ENCODE peak calls at places on chromosomes 7 and 10, in four cellular contexts. One of them, this sample, is unnamed.

GRCh38 chr7:44617225-44617885 is 10.9 kb downstream of the OGDH start:
- DNase-seq in H9: no peak
- DNase-seq in H1: no peak
- DNase-seq in neuronal stem cell: no peak
- DNase-seq in this sample: peak; percentile 65

GRCh38 chr7:84139986-84140729 is 54.4 kb downstream of the SEMA3A start:
- DNase-seq in H9: no peak
- DNase-seq in H1: no peak
- DNase-seq in neuronal stem cell: no peak
- DNase-seq in this sample: no peak

GRCh38 chr7:17682586-17682985 is 257.7 kb downstream of the SNX13 start:
- DNase-seq in H9: no peak
- DNase-seq in H1: no peak
- DNase-seq in neuronal stem cell: no peak
- DNase-seq in this sample: no peak

GRCh38 chr10:49300140-49300974 is 1.4 kb downstream of the C10orf71 start:
- DNase-seq in H9: no peak
- DNase-seq in H1: no peak
- DNase-seq in neuronal stem cell: no peak
- DNase-seq in this sample: no peak

GRCh38 chr10:113693348-113693747 is 13.6 kb downstream of the CASP7 start:
- DNase-seq in H9: no peak
- DNase-seq in H1: no peak
- DNase-seq in neuronal stem cell: no peak
- DNase-seq in this sample: no peak

GRCh38 chr10:60951272-60951724 is 7.3 kb upstream of the RHOBTB1 start:
- DNase-seq in H9: no peak
- DNase-seq in H1: no peak
- DNase-seq in neuronal stem cell: no peak
- DNase-seq in this sample: peak; percentile 87

GRCh38 chr10:114683162-114683561 is 25.1 kb upstream of the ABLIM1 start:
- DNase-seq in H9: no peak
- DNase-seq in H1: no peak
- DNase-seq in neuronal stem cell: no peak
- DNase-seq in this sample: no peak

GRCh38 chr10:33735463-33735862 is 401.0 kb upstream of the NRP1 start:
- DNase-seq in H9: no peak
- DNase-seq in H1: no peak
- DNase-seq in neuronal stem cell: no peak
- DNase-seq in this sample: peak; percentile 77

GRCh38 chr10:79406683-79407396 is 38.6 kb downstream of the ZCCHC24 start:
- DNase-seq in H9: no peak
- DNase-seq in H1: no peak
- DNase-seq in neuronal stem cell: no peak
- DNase-seq in this sample: no peak

GRCh38 chr7:56046728-56047445 is 4.4 kb downstream of the PSPH start:
- DNase-seq in H9: no peak
- DNase-seq in H1: no peak
- DNase-seq in neuronal stem cell: no peak
- DNase-seq in this sample: peak; percentile 94

GRCh38 chr10:11853468-11853867 is 30.3 kb downstream of the PROSER2 start:
- DNase-seq in H9: no peak
- DNase-seq in H1: no peak
- DNase-seq in neuronal stem cell: no peak
- DNase-seq in this sample: no peak

GRCh38 chr10:43824934-43825333 is 176.3 kb upstream of the ZNF32 start:
- DNase-seq in H9: no peak
- DNase-seq in H1: no peak
- DNase-seq in neuronal stem cell: no peak
- DNase-seq in this sample: peak; percentile 81

GRCh38 chr7:30281791-30282190 is 2.6 kb upstream of the ZNRF2 start:
- DNase-seq in H9: no peak
- DNase-seq in H1: no peak
- DNase-seq in neuronal stem cell: no peak
- DNase-seq in this sample: no peak

GRCh38 chr10:100827819-100828743 is 82.7 kb downstream of the PAX2 start:
- DNase-seq in H9: peak; percentile 61
- DNase-seq in H1: no peak
- DNase-seq in neuronal stem cell: peak; percentile 62
- DNase-seq in this sample: peak; percentile 16

GRCh38 chr7:20964214-20964613 is 177.5 kb upstream of the SP8 start:
- DNase-seq in H9: no peak
- DNase-seq in H1: no peak
- DNase-seq in neuronal stem cell: no peak
- DNase-seq in this sample: peak; percentile 35

GRCh38 chr10:101858723-101859500 is 15.3 kb upstream of the KCNIP2 start:
- DNase-seq in H9: no peak
- DNase-seq in H1: no peak
- DNase-seq in neuronal stem cell: no peak
- DNase-seq in this sample: no peak

GRCh38 chr10:101859530-101859929 is 15.9 kb upstream of the KCNIP2 start:
- DNase-seq in H9: no peak
- DNase-seq in H1: no peak
- DNase-seq in neuronal stem cell: no peak
- DNase-seq in this sample: no peak

GRCh38 chr10:101856626-101857025 is 13.0 kb upstream of the KCNIP2 start:
- DNase-seq in H9: no peak
- DNase-seq in H1: no peak
- DNase-seq in neuronal stem cell: no peak
- DNase-seq in this sample: peak; percentile 70

GRCh38 chr10:101857802-101858476 is 14.3 kb upstream of the KCNIP2 start:
- DNase-seq in H9: no peak
- DNase-seq in H1: no peak
- DNase-seq in neuronal stem cell: no peak
- DNase-seq in this sample: no peak
- H4K8ac ChIP-seq in H9: no peak overlapping the region
- H4K8ac ChIP-seq in H1: no peak overlapping the region
- H4K8ac ChIP-seq in neuronal stem cell: no peak overlapping the region
- H4K8ac ChIP-seq in this sample: no peak overlapping the region

GRCh38 chr10:110081914-110082313 is 74.1 kb downstream of the ADD3 start:
- DNase-seq in H9: no peak
- DNase-seq in H1: no peak
- DNase-seq in neuronal stem cell: no peak
- DNase-seq in this sample: no peak
- H3K14ac ChIP-seq in H9: no peak overlapping the region
- H3K14ac ChIP-seq in H1: no peak overlapping the region
- H3K14ac ChIP-seq in neuronal stem cell: no peak overlapping the region
- H3K14ac ChIP-seq in this sample: peak overlapping the region; percentile 75

GRCh38 chr7:134772401-134772800 is 7.0 kb upstream of the CALD1 start:
- DNase-seq in H9: no peak
- DNase-seq in H1: no peak
- DNase-seq in neuronal stem cell: no peak
- DNase-seq in this sample: no peak

GRCh38 chr7:134774076-134774475 is 5.4 kb upstream of the CALD1 start:
- DNase-seq in H9: no peak
- DNase-seq in H1: no peak
- DNase-seq in neuronal stem cell: no peak
- DNase-seq in this sample: no peak

GRCh38 chr7:134771889-134772288 is 7.5 kb upstream of the CALD1 start:
- DNase-seq in H9: no peak
- DNase-seq in H1: no peak
- DNase-seq in neuronal stem cell: no peak
- DNase-seq in this sample: no peak

GRCh38 chr7:134770676-134771075 is 8.8 kb upstream of the CALD1 start:
- DNase-seq in H9: no peak
- DNase-seq in H1: no peak
- DNase-seq in neuronal stem cell: no peak
- DNase-seq in this sample: no peak

GRCh38 chr7:134773164-134773563 is 6.3 kb upstream of the CALD1 start:
- DNase-seq in H9: no peak
- DNase-seq in H1: no peak
- DNase-seq in neuronal stem cell: no peak
- DNase-seq in this sample: no peak
- H2BK12ac ChIP-seq in H9: no peak overlapping the region
- H2BK12ac ChIP-seq in H1: no peak overlapping the region
- H2BK12ac ChIP-seq in neuronal stem cell: no peak overlapping the region
- H2BK12ac ChIP-seq in this sample: no peak overlapping the region

GRCh38 chr7:35384761-35385700 is 131.1 kb upstream of the TBX20 start:
- DNase-seq in H9: no peak
- DNase-seq in H1: no peak
- DNase-seq in neuronal stem cell: no peak
- DNase-seq in this sample: no peak
- H4K8ac ChIP-seq in H9: no peak overlapping the region
- H4K8ac ChIP-seq in H1: no peak overlapping the region
- H4K8ac ChIP-seq in neuronal stem cell: no peak overlapping the region
- H4K8ac ChIP-seq in this sample: no peak overlapping the region

GRCh38 chr7:101433688-101434087 is 71.0 kb downstream of the COL26A1 start:
- DNase-seq in H9: no peak
- DNase-seq in H1: no peak
- DNase-seq in neuronal stem cell: no peak
- DNase-seq in this sample: no peak

GRCh38 chr7:101436857-101437576 is 74.3 kb downstream of the COL26A1 start:
- DNase-seq in H9: peak; percentile 93
- DNase-seq in H1: peak; percentile 44
- DNase-seq in neuronal stem cell: peak; percentile 29
- DNase-seq in this sample: no peak

GRCh38 chr7:101436226-101436745 is 73.6 kb downstream of the COL26A1 start:
- DNase-seq in H9: no peak
- DNase-seq in H1: no peak
- DNase-seq in neuronal stem cell: no peak
- DNase-seq in this sample: no peak

GRCh38 chr7:101432316-101432715 is 69.6 kb downstream of the COL26A1 start:
- DNase-seq in H9: no peak
- DNase-seq in H1: no peak
- DNase-seq in neuronal stem cell: no peak
- DNase-seq in this sample: no peak

GRCh38 chr7:101435461-101436225 is 73.0 kb downstream of the COL26A1 start:
- DNase-seq in H9: peak; percentile 62
- DNase-seq in H1: no peak
- DNase-seq in neuronal stem cell: no peak
- DNase-seq in this sample: no peak
- H3K14ac ChIP-seq in H9: peak overlapping the region; percentile 36
- H3K14ac ChIP-seq in H1: no peak overlapping the region
- H3K14ac ChIP-seq in neuronal stem cell: no peak overlapping the region
- H3K14ac ChIP-seq in this sample: no peak overlapping the region

GRCh38 chr7:149431486-149432120 is 29.3 kb downstream of the ZNF777 start:
- DNase-seq in H9: no peak
- DNase-seq in H1: no peak
- DNase-seq in neuronal stem cell: no peak
- DNase-seq in this sample: no peak

GRCh38 chr7:149427893-149428292 is 33.0 kb downstream of the ZNF777 start:
- DNase-seq in H9: no peak
- DNase-seq in H1: no peak
- DNase-seq in neuronal stem cell: no peak
- DNase-seq in this sample: no peak

GRCh38 chr7:149432121-149432691 is 28.7 kb downstream of the ZNF777 start:
- DNase-seq in H9: no peak
- DNase-seq in H1: no peak
- DNase-seq in neuronal stem cell: no peak
- DNase-seq in this sample: no peak

GRCh38 chr7:149433124-149433523 is 27.7 kb downstream of the ZNF777 start:
- DNase-seq in H9: no peak
- DNase-seq in H1: no peak
- DNase-seq in neuronal stem cell: no peak
- DNase-seq in this sample: no peak

GRCh38 chr7:149430197-149430596 is 30.7 kb downstream of the ZNF777 start:
- DNase-seq in H9: no peak
- DNase-seq in H1: no peak
- DNase-seq in neuronal stem cell: no peak
- DNase-seq in this sample: no peak
- H2BK12ac ChIP-seq in H9: no peak overlapping the region
- H2BK12ac ChIP-seq in H1: no peak overlapping the region
- H2BK12ac ChIP-seq in neuronal stem cell: no peak overlapping the region
- H2BK12ac ChIP-seq in this sample: no peak overlapping the region